ENCODE peak calls at places on chromosomes 3 and 15, in ten cellular contexts. One of them, this sample, is unnamed.

GRCh38 chr3:56119575-56120349 is 348.5 kb downstream of the ERC2 start:
- DNase-seq in activated CD4-positive, alpha-beta T cell treated with anti-CD3 and anti-CD28 coated beads for 48 hours: no peak
- DNase-seq in A172: peak
- DNase-seq in non-pigmented ciliary epithelial cell: no peak
- DNase-seq in iris pigment epithelial cell: peak
- DNase-seq in Kasumi-1: no peak
- DNase-seq in stomach: no peak
- DNase-seq in AG10803: peak
- DNase-seq in NCI-H1105 treated with DMSO at 0.1 percent for 48 hours: no peak
- DNase-seq in activated CD4-positive, CD25-positive, alpha-beta regulatory T cell treated with anti-CD3 and anti-CD28 coated beads, Interleukin-2, amount 50 U/mL, for 16 hours: no peak
- DNase-seq in this sample: no peak

GRCh38 chr3:66991478-66991877 is 6.6 kb upstream of the KBTBD8 start:
- DNase-seq in activated CD4-positive, alpha-beta T cell treated with anti-CD3 and anti-CD28 coated beads for 48 hours: no peak
- DNase-seq in A172: peak
- DNase-seq in non-pigmented ciliary epithelial cell: peak
- DNase-seq in iris pigment epithelial cell: peak
- DNase-seq in Kasumi-1: peak
- DNase-seq in stomach: no peak
- DNase-seq in AG10803: peak
- DNase-seq in NCI-H1105 treated with DMSO at 0.1 percent for 48 hours: no peak
- DNase-seq in activated CD4-positive, CD25-positive, alpha-beta regulatory T cell treated with anti-CD3 and anti-CD28 coated beads, Interleukin-2, amount 50 U/mL, for 16 hours: no peak
- DNase-seq in this sample: no peak

GRCh38 chr3:58333206-58334012 is 717 bp downstream of the PXK start:
- DNase-seq in activated CD4-positive, alpha-beta T cell treated with anti-CD3 and anti-CD28 coated beads for 48 hours: peak
- DNase-seq in A172: peak
- DNase-seq in non-pigmented ciliary epithelial cell: no peak
- DNase-seq in iris pigment epithelial cell: no peak
- DNase-seq in Kasumi-1: peak
- DNase-seq in stomach: peak
- DNase-seq in AG10803: peak
- DNase-seq in NCI-H1105 treated with DMSO at 0.1 percent for 48 hours: peak
- DNase-seq in activated CD4-positive, CD25-positive, alpha-beta regulatory T cell treated with anti-CD3 and anti-CD28 coated beads, Interleukin-2, amount 50 U/mL, for 16 hours: no peak
- DNase-seq in this sample: peak

GRCh38 chr3:95810468-95810867 is 1003.9 kb upstream of the EPHA6 start:
- DNase-seq in activated CD4-positive, alpha-beta T cell treated with anti-CD3 and anti-CD28 coated beads for 48 hours: no peak
- DNase-seq in A172: no peak
- DNase-seq in non-pigmented ciliary epithelial cell: no peak
- DNase-seq in iris pigment epithelial cell: no peak
- DNase-seq in Kasumi-1: no peak
- DNase-seq in stomach: no peak
- DNase-seq in AG10803: no peak
- DNase-seq in NCI-H1105 treated with DMSO at 0.1 percent for 48 hours: no peak
- DNase-seq in activated CD4-positive, CD25-positive, alpha-beta regulatory T cell treated with anti-CD3 and anti-CD28 coated beads, Interleukin-2, amount 50 U/mL, for 16 hours: no peak
- DNase-seq in this sample: no peak

GRCh38 chr3:168457973-168458539 is 362.3 kb upstream of the GOLIM4 start:
- DNase-seq in activated CD4-positive, alpha-beta T cell treated with anti-CD3 and anti-CD28 coated beads for 48 hours: no peak
- DNase-seq in A172: no peak
- DNase-seq in non-pigmented ciliary epithelial cell: no peak
- DNase-seq in iris pigment epithelial cell: no peak
- DNase-seq in Kasumi-1: no peak
- DNase-seq in stomach: no peak
- DNase-seq in AG10803: no peak
- DNase-seq in NCI-H1105 treated with DMSO at 0.1 percent for 48 hours: peak
- DNase-seq in activated CD4-positive, CD25-positive, alpha-beta regulatory T cell treated with anti-CD3 and anti-CD28 coated beads, Interleukin-2, amount 50 U/mL, for 16 hours: no peak
- DNase-seq in this sample: no peak

GRCh38 chr15:29465196-29465595 is 195.6 kb upstream of the NSMCE3 start:
- DNase-seq in activated CD4-positive, alpha-beta T cell treated with anti-CD3 and anti-CD28 coated beads for 48 hours: no peak
- DNase-seq in A172: no peak
- DNase-seq in non-pigmented ciliary epithelial cell: no peak
- DNase-seq in iris pigment epithelial cell: no peak
- DNase-seq in Kasumi-1: peak
- DNase-seq in stomach: no peak
- DNase-seq in AG10803: no peak
- DNase-seq in NCI-H1105 treated with DMSO at 0.1 percent for 48 hours: no peak
- DNase-seq in activated CD4-positive, CD25-positive, alpha-beta regulatory T cell treated with anti-CD3 and anti-CD28 coated beads, Interleukin-2, amount 50 U/mL, for 16 hours: no peak
- DNase-seq in this sample: no peak

GRCh38 chr15:69956417-69956816 is 141.3 kb downstream of the TLE3 start:
- DNase-seq in activated CD4-positive, alpha-beta T cell treated with anti-CD3 and anti-CD28 coated beads for 48 hours: no peak
- DNase-seq in A172: no peak
- DNase-seq in non-pigmented ciliary epithelial cell: no peak
- DNase-seq in iris pigment epithelial cell: no peak
- DNase-seq in Kasumi-1: no peak
- DNase-seq in stomach: no peak
- DNase-seq in AG10803: no peak
- DNase-seq in NCI-H1105 treated with DMSO at 0.1 percent for 48 hours: no peak
- DNase-seq in activated CD4-positive, CD25-positive, alpha-beta regulatory T cell treated with anti-CD3 and anti-CD28 coated beads, Interleukin-2, amount 50 U/mL, for 16 hours: no peak
- DNase-seq in this sample: no peak

GRCh38 chr3:51668756-51669155 is 2.3 kb upstream of the TEX264 start:
- DNase-seq in activated CD4-positive, alpha-beta T cell treated with anti-CD3 and anti-CD28 coated beads for 48 hours: no peak
- DNase-seq in A172: no peak
- DNase-seq in non-pigmented ciliary epithelial cell: no peak
- DNase-seq in iris pigment epithelial cell: no peak
- DNase-seq in Kasumi-1: no peak
- DNase-seq in stomach: no peak
- DNase-seq in AG10803: no peak
- DNase-seq in NCI-H1105 treated with DMSO at 0.1 percent for 48 hours: no peak
- DNase-seq in activated CD4-positive, CD25-positive, alpha-beta regulatory T cell treated with anti-CD3 and anti-CD28 coated beads, Interleukin-2, amount 50 U/mL, for 16 hours: no peak
- DNase-seq in this sample: no peak

GRCh38 chr3:178785961-178786360 is 249.7 kb downstream of the KCNMB2 start:
- DNase-seq in activated CD4-positive, alpha-beta T cell treated with anti-CD3 and anti-CD28 coated beads for 48 hours: no peak
- DNase-seq in A172: no peak
- DNase-seq in non-pigmented ciliary epithelial cell: no peak
- DNase-seq in iris pigment epithelial cell: no peak
- DNase-seq in Kasumi-1: no peak
- DNase-seq in stomach: no peak
- DNase-seq in AG10803: no peak
- DNase-seq in NCI-H1105 treated with DMSO at 0.1 percent for 48 hours: no peak
- DNase-seq in activated CD4-positive, CD25-positive, alpha-beta regulatory T cell treated with anti-CD3 and anti-CD28 coated beads, Interleukin-2, amount 50 U/mL, for 16 hours: no peak
- DNase-seq in this sample: no peak